ENCODE peak calls at places on chromosome 12, in seven cellular contexts. One of them, this sample, is unnamed.

GRCh38 chr12:78004451-78005093 is 173.9 kb downstream of the NAV3 start:
- DNase-seq in stomach: no peak
- DNase-seq in CD4-positive, alpha-beta memory T cell: no peak
- DNase-seq in PC-3: no peak
- DNase-seq in transverse colon: no peak
- DNase-seq in psoas muscle: no peak
- DNase-seq in upper lobe of right lung: no peak
- DNase-seq in this sample: no peak

GRCh38 chr12:67241482-67241881 is 27.7 kb upstream of the CAND1 start:
- DNase-seq in stomach: no peak
- DNase-seq in CD4-positive, alpha-beta memory T cell: no peak
- DNase-seq in PC-3: peak; percentile 45
- DNase-seq in transverse colon: no peak
- DNase-seq in psoas muscle: no peak
- DNase-seq in upper lobe of right lung: no peak
- DNase-seq in this sample: no peak

GRCh38 chr12:114799574-114800487 is 115.9 kb upstream of the TBX3 start:
- DNase-seq in stomach: peak; percentile 92
- DNase-seq in CD4-positive, alpha-beta memory T cell: no peak
- DNase-seq in PC-3: no peak
- DNase-seq in transverse colon: peak; percentile 15
- DNase-seq in psoas muscle: no peak
- DNase-seq in upper lobe of right lung: peak; percentile 68
- DNase-seq in this sample: no peak

GRCh38 chr12:3061129-3061857 is 15.9 kb upstream of the TSPAN9 start:
- DNase-seq in stomach: no peak
- DNase-seq in CD4-positive, alpha-beta memory T cell: no peak
- DNase-seq in PC-3: no peak
- DNase-seq in transverse colon: no peak
- DNase-seq in psoas muscle: no peak
- DNase-seq in upper lobe of right lung: no peak
- DNase-seq in this sample: no peak

GRCh38 chr12:52909256-52909655 is 4.4 kb upstream of the KRT8 start:
- DNase-seq in stomach: no peak
- DNase-seq in CD4-positive, alpha-beta memory T cell: no peak
- DNase-seq in PC-3: peak; percentile 62
- DNase-seq in transverse colon: no peak
- DNase-seq in psoas muscle: no peak
- DNase-seq in upper lobe of right lung: no peak
- DNase-seq in this sample: no peak

GRCh38 chr12:42862055-42862454 is 272.5 kb upstream of the PRICKLE1 start:
- DNase-seq in stomach: no peak
- DNase-seq in CD4-positive, alpha-beta memory T cell: no peak
- DNase-seq in PC-3: peak; percentile 70
- DNase-seq in transverse colon: no peak
- DNase-seq in psoas muscle: no peak
- DNase-seq in upper lobe of right lung: no peak
- DNase-seq in this sample: no peak

GRCh38 chr12:109310247-109311125 is 1.4 kb upstream of the FOXN4 start:
- DNase-seq in stomach: no peak
- DNase-seq in CD4-positive, alpha-beta memory T cell: no peak
- DNase-seq in PC-3: no peak
- DNase-seq in transverse colon: no peak
- DNase-seq in psoas muscle: no peak
- DNase-seq in upper lobe of right lung: no peak
- DNase-seq in this sample: no peak

GRCh38 chr12:24943947-24944597 is 4.8 kb downstream of the BCAT1 start:
- DNase-seq in stomach: no peak
- DNase-seq in CD4-positive, alpha-beta memory T cell: no peak
- DNase-seq in PC-3: no peak
- DNase-seq in transverse colon: no peak
- DNase-seq in psoas muscle: no peak
- DNase-seq in upper lobe of right lung: no peak
- DNase-seq in this sample: no peak

GRCh38 chr12:130775953-130776856 is 60.1 kb upstream of the RIMBP2 start:
- DNase-seq in stomach: no peak
- DNase-seq in CD4-positive, alpha-beta memory T cell: peak; percentile 57
- DNase-seq in PC-3: peak; percentile 88
- DNase-seq in transverse colon: peak; percentile 29
- DNase-seq in psoas muscle: no peak
- DNase-seq in upper lobe of right lung: no peak
- DNase-seq in this sample: no peak

GRCh38 chr12:67155863-67156262 is 113.3 kb upstream of the CAND1 start:
- DNase-seq in stomach: no peak
- DNase-seq in CD4-positive, alpha-beta memory T cell: no peak
- DNase-seq in PC-3: peak; percentile 53
- DNase-seq in transverse colon: no peak
- DNase-seq in psoas muscle: no peak
- DNase-seq in upper lobe of right lung: no peak
- DNase-seq in this sample: no peak

GRCh38 chr12:103808239-103808880 is 32.7 kb downstream of the NT5DC3 start:
- DNase-seq in stomach: no peak
- DNase-seq in CD4-positive, alpha-beta memory T cell: no peak
- DNase-seq in PC-3: no peak
- DNase-seq in transverse colon: no peak
- DNase-seq in psoas muscle: no peak
- DNase-seq in upper lobe of right lung: no peak
- DNase-seq in this sample: no peak

GRCh38 chr12:15186593-15186992 is 34.6 kb downstream of the RERG start:
- DNase-seq in stomach: no peak
- DNase-seq in CD4-positive, alpha-beta memory T cell: no peak
- DNase-seq in PC-3: no peak
- DNase-seq in transverse colon: no peak
- DNase-seq in psoas muscle: no peak
- DNase-seq in upper lobe of right lung: no peak
- DNase-seq in this sample: no peak

GRCh38 chr12:59934486-59934885 is 338.7 kb downstream of the SLC16A7 start:
- DNase-seq in stomach: no peak
- DNase-seq in CD4-positive, alpha-beta memory T cell: no peak
- DNase-seq in PC-3: no peak
- DNase-seq in transverse colon: no peak
- DNase-seq in psoas muscle: no peak
- DNase-seq in upper lobe of right lung: no peak
- DNase-seq in this sample: no peak

GRCh38 chr12:11839093-11839641 is 189.7 kb downstream of the ETV6 start:
- DNase-seq in stomach: no peak
- DNase-seq in CD4-positive, alpha-beta memory T cell: no peak
- DNase-seq in PC-3: peak; percentile 49
- DNase-seq in transverse colon: peak; percentile 42
- DNase-seq in psoas muscle: no peak
- DNase-seq in upper lobe of right lung: no peak
- DNase-seq in this sample: no peak

GRCh38 chr12:116262741-116263140 is 14.8 kb downstream of the MED13L start:
- DNase-seq in stomach: no peak
- DNase-seq in CD4-positive, alpha-beta memory T cell: no peak
- DNase-seq in PC-3: no peak
- DNase-seq in transverse colon: no peak
- DNase-seq in psoas muscle: no peak
- DNase-seq in upper lobe of right lung: no peak
- DNase-seq in this sample: no peak

GRCh38 chr12:57583008-57583831 is 7.8 kb upstream of the PIP4K2C start:
- DNase-seq in stomach: peak; percentile 59
- DNase-seq in CD4-positive, alpha-beta memory T cell: peak; percentile 77
- DNase-seq in PC-3: peak; percentile 84
- DNase-seq in transverse colon: peak; percentile 63
- DNase-seq in psoas muscle: no peak
- DNase-seq in upper lobe of right lung: no peak
- DNase-seq in this sample: peak; percentile 76

GRCh38 chr12:123034022-123034541 is 53.6 kb downstream of the ARL6IP4 start:
- DNase-seq in stomach: no peak
- DNase-seq in CD4-positive, alpha-beta memory T cell: no peak
- DNase-seq in PC-3: no peak
- DNase-seq in transverse colon: no peak
- DNase-seq in psoas muscle: no peak
- DNase-seq in upper lobe of right lung: peak; percentile 53
- DNase-seq in this sample: peak; percentile 12

GRCh38 chr12:14948672-14949071 is 10.3 kb upstream of the ERP27 start:
- DNase-seq in stomach: no peak
- DNase-seq in CD4-positive, alpha-beta memory T cell: peak; percentile 86
- DNase-seq in PC-3: peak; percentile 13
- DNase-seq in transverse colon: peak; percentile 34
- DNase-seq in psoas muscle: no peak
- DNase-seq in upper lobe of right lung: no peak
- DNase-seq in this sample: peak; percentile 80

GRCh38 chr12:99453831-99454538 is 193.6 kb upstream of the GARIN6 start:
- DNase-seq in stomach: no peak
- DNase-seq in CD4-positive, alpha-beta memory T cell: no peak
- DNase-seq in PC-3: no peak
- DNase-seq in transverse colon: no peak
- DNase-seq in psoas muscle: no peak
- DNase-seq in upper lobe of right lung: no peak
- DNase-seq in this sample: no peak

DNA sequence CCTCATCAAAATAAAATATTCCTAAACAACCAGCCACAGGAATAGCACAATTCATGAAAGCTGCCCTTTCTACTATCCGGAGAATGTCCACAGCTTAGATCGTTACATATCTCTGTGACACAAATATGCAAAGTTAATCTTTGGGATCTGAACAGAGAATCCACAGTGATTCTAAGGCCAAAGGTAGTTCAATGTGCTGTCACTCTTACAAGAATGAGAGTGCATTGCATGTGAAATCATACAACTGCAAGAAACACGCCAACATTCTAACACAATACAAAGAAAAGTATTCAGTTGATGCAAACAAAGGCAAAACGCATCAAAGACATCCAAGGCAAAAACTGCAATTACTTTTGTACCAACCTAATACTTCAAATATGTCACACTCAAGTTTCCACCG is 60.4 kb downstream of the KSR2 start:
- DNase-seq in stomach: no peak
- DNase-seq in CD4-positive, alpha-beta memory T cell: no peak
- DNase-seq in PC-3: peak; percentile 15
- DNase-seq in transverse colon: no peak
- DNase-seq in psoas muscle: no peak
- DNase-seq in upper lobe of right lung: no peak
- DNase-seq in this sample: no peak
- H3K4me3 ChIP-seq in stomach: no peak overlapping the region
- H3K4me3 ChIP-seq in CD4-positive, alpha-beta memory T cell: no peak overlapping the region
- H3K4me3 ChIP-seq in PC-3: no peak overlapping the region
- H3K4me3 ChIP-seq in transverse colon: no peak overlapping the region
- H3K4me3 ChIP-seq in psoas muscle: no peak overlapping the region
- H3K4me3 ChIP-seq in upper lobe of right lung: no peak overlapping the region
- H3K4me3 ChIP-seq in this sample: no peak overlapping the region

GRCh38 chr12:168763-169525 is 45.0 kb downstream of the SLC6A12 start:
- DNase-seq in stomach: no peak
- DNase-seq in CD4-positive, alpha-beta memory T cell: no peak
- DNase-seq in PC-3: no peak
- DNase-seq in transverse colon: no peak
- DNase-seq in psoas muscle: no peak
- DNase-seq in upper lobe of right lung: no peak
- DNase-seq in this sample: no peak
- H3K4me3 ChIP-seq in stomach: no peak overlapping the region
- H3K4me3 ChIP-seq in CD4-positive, alpha-beta memory T cell: no peak overlapping the region
- H3K4me3 ChIP-seq in PC-3: no peak overlapping the region
- H3K4me3 ChIP-seq in transverse colon: no peak overlapping the region
- H3K4me3 ChIP-seq in psoas muscle: no peak overlapping the region
- H3K4me3 ChIP-seq in upper lobe of right lung: no peak overlapping the region
- H3K4me3 ChIP-seq in this sample: no peak overlapping the region

GRCh38 chr12:47821346-47821706 is 1.6 kb upstream of the HDAC7 start:
- DNase-seq in stomach: no peak
- DNase-seq in CD4-positive, alpha-beta memory T cell: no peak
- DNase-seq in PC-3: no peak
- DNase-seq in transverse colon: no peak
- DNase-seq in psoas muscle: peak; percentile 27
- DNase-seq in upper lobe of right lung: no peak
- DNase-seq in this sample: no peak
- H3K4me3 ChIP-seq in stomach: no peak overlapping the region
- H3K4me3 ChIP-seq in CD4-positive, alpha-beta memory T cell: no peak overlapping the region
- H3K4me3 ChIP-seq in PC-3: no peak overlapping the region
- H3K4me3 ChIP-seq in transverse colon: no peak overlapping the region
- H3K4me3 ChIP-seq in psoas muscle: peak overlapping the region; percentile 80
- H3K4me3 ChIP-seq in upper lobe of right lung: no peak overlapping the region
- H3K4me3 ChIP-seq in this sample: no peak overlapping the region

DNA sequence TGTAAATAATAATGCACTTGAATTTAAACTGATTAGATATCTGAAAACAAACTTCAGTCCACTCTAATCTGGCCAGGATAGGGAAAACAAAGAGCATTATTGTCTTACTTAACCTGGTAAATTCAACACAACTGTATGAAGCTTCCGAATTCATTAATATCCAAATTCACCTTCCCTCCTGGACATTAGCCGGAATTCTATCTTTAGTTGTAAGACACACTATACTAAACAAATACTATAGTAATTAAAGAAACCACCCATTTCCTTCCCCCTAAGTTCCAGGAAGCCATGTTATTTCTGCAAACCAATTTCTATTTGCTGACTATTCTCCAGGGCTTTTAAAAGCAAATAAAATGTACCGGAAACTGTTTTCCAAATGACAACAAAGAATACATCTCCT is 122.7 kb upstream of the MDM1 start:
- DNase-seq in stomach: no peak
- DNase-seq in CD4-positive, alpha-beta memory T cell: no peak
- DNase-seq in PC-3: no peak
- DNase-seq in transverse colon: no peak
- DNase-seq in psoas muscle: no peak
- DNase-seq in upper lobe of right lung: no peak
- DNase-seq in this sample: no peak
- H3K4me3 ChIP-seq in stomach: no peak overlapping the region
- H3K4me3 ChIP-seq in CD4-positive, alpha-beta memory T cell: no peak overlapping the region
- H3K4me3 ChIP-seq in PC-3: no peak overlapping the region
- H3K4me3 ChIP-seq in transverse colon: no peak overlapping the region
- H3K4me3 ChIP-seq in psoas muscle: no peak overlapping the region
- H3K4me3 ChIP-seq in upper lobe of right lung: no peak overlapping the region
- H3K4me3 ChIP-seq in this sample: no peak overlapping the region

DNA sequence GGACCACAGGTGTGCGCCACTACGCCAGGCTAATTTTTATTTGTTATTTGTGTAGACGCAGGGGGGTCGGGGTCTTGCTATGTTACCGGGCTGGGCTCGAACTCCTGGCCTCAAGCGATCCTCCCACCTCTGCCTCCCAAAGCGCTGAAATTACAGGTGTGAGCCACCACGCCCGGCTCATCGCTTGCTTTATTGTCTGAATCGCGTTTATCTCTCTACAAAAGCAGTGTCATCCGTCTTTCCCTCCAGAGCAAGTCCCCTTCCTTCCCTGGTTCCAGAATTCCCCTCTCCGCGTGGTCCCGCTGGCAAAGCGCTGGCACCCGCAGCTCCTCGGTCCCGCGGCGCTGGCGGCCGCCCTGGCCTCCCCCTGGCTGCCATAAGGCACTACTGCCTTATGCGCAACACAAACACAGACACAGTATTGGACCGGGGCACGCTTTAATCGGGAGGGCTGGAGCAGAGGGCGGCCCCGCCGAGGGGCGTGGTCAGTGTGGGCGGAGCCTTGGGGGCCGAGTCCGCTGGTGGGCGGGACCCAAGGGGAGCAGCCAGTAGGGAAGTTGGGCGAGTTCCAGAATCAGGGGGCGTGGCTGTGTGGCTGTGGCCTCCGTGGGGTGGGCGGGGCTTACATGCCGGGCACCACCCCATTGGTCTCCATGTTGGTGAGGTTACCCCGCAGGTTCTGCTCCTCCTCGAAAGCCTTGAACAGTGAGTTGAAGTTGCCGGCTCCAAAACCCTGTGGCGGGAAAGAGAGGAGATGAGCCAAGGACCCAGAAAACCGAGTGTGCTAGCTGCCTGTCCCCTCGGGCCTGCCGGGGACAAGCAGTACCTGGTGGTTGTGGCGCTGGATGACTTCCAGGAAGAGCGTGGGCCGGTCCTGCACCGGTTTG is 19.3 kb downstream of the HPD start:
- DNase-seq in stomach: peak; percentile 100
- DNase-seq in CD4-positive, alpha-beta memory T cell: peak; percentile 99
- DNase-seq in PC-3: peak; percentile 100
- DNase-seq in transverse colon: peak; percentile 100
- DNase-seq in psoas muscle: peak; percentile 100
- DNase-seq in upper lobe of right lung: peak; percentile 100
- DNase-seq in this sample: peak; percentile 99
- H3K4me3 ChIP-seq in stomach: peak overlapping the region; percentile 59
- H3K4me3 ChIP-seq in CD4-positive, alpha-beta memory T cell: peak overlapping the region; percentile 95
- H3K4me3 ChIP-seq in PC-3: peak overlapping the region; percentile 79
- H3K4me3 ChIP-seq in transverse colon: peak overlapping the region; percentile 84
- H3K4me3 ChIP-seq in psoas muscle: peak overlapping the region; percentile 74
- H3K4me3 ChIP-seq in upper lobe of right lung: peak overlapping the region; percentile 71
- H3K4me3 ChIP-seq in this sample: peak overlapping the region; percentile 82

GRCh38 chr12:46368684-46369083 is 3.9 kb downstream of the SLC38A2 start:
- DNase-seq in stomach: no peak
- DNase-seq in CD4-positive, alpha-beta memory T cell: no peak
- DNase-seq in PC-3: no peak
- DNase-seq in transverse colon: no peak
- DNase-seq in psoas muscle: no peak
- DNase-seq in upper lobe of right lung: no peak
- DNase-seq in this sample: no peak
- H3K4me3 ChIP-seq in stomach: peak overlapping the region; percentile 95
- H3K4me3 ChIP-seq in CD4-positive, alpha-beta memory T cell: no peak overlapping the region
- H3K4me3 ChIP-seq in PC-3: peak overlapping the region; percentile 83
- H3K4me3 ChIP-seq in transverse colon: peak overlapping the region; percentile 99
- H3K4me3 ChIP-seq in psoas muscle: peak overlapping the region; percentile 94
- H3K4me3 ChIP-seq in upper lobe of right lung: peak overlapping the region; percentile 92
- H3K4me3 ChIP-seq in this sample: no peak overlapping the region